ENCODE peak calls at places on chromosomes 16 and 17, in five cellular contexts. One of them, this sample, is unnamed.

GRCh38 chr17:49775546-49776260 is 11.8 kb upstream of the FAM117A start:
- DNase-seq in left lung: no peak
- DNase-seq in hepatic stellate cell: peak
- DNase-seq in amniotic stem cell: no peak
- DNase-seq in dorsolateral prefrontal cortex: no peak
- DNase-seq in this sample: no peak

GRCh38 chr16:2841606-2842339 is 11.7 kb downstream of the ZG16B start:
- DNase-seq in amniotic stem cell: no peak
- DNase-seq in hepatic stellate cell: no peak
- DNase-seq in dorsolateral prefrontal cortex: no peak
- DNase-seq in left lung: peak
- DNase-seq in this sample: no peak

GRCh38 chr17:74963656-74964055 is 8.9 kb downstream of the HID1 start:
- DNase-seq in left lung: no peak
- DNase-seq in hepatic stellate cell: no peak
- DNase-seq in amniotic stem cell: no peak
- DNase-seq in dorsolateral prefrontal cortex: no peak
- DNase-seq in this sample: no peak

GRCh38 chr17:50689956-50690886 is 17.5 kb downstream of the ANKRD40 start:
- DNase-seq in amniotic stem cell: no peak
- DNase-seq in dorsolateral prefrontal cortex: peak
- DNase-seq in hepatic stellate cell: no peak
- DNase-seq in left lung: no peak
- DNase-seq in this sample: no peak

GRCh38 chr16:20942271-20942670 is 41.7 kb downstream of the LYRM1 start:
- DNase-seq in amniotic stem cell: no peak
- DNase-seq in dorsolateral prefrontal cortex: no peak
- DNase-seq in hepatic stellate cell: no peak
- DNase-seq in left lung: no peak
- DNase-seq in this sample: no peak

GRCh38 chr16:85995591-85996461 is 96.9 kb downstream of the IRF8 start:
- DNase-seq in amniotic stem cell: no peak
- DNase-seq in left lung: no peak
- DNase-seq in hepatic stellate cell: no peak
- DNase-seq in dorsolateral prefrontal cortex: no peak
- DNase-seq in this sample: no peak

GRCh38 chr17:15262291-15263205 is 2.6 kb downstream of the PMP22 start:
- DNase-seq in dorsolateral prefrontal cortex: peak
- DNase-seq in hepatic stellate cell: peak
- DNase-seq in left lung: peak
- DNase-seq in amniotic stem cell: peak
- DNase-seq in this sample: peak

GRCh38 chr16:67926181-67926742 is 5.4 kb downstream of the CTRL start:
- DNase-seq in left lung: no peak
- DNase-seq in dorsolateral prefrontal cortex: peak
- DNase-seq in hepatic stellate cell: peak
- DNase-seq in amniotic stem cell: no peak
- DNase-seq in this sample: peak

GRCh38 chr17:82152556-82153294 is 54.7 kb upstream of the FASN start:
- DNase-seq in dorsolateral prefrontal cortex: no peak
- DNase-seq in hepatic stellate cell: no peak
- DNase-seq in left lung: peak
- DNase-seq in amniotic stem cell: no peak
- DNase-seq in this sample: no peak

This sample was measured in tibial nerve.